ENCODE peak calls at places on chromosomes 12 and 14, in six cellular contexts. Y is H1, L is fibroblast of lung, H is IMR-90, F is PC-3, B is mesenchymal stem cell. A is an unnamed sample.

GRCh38 chr12:58537278-58537677 is 383.0 kb downstream of the LRIG3 start:
- DNase-seq in L (peak; percentile 82), F (peak; percentile 66), Y (no peak), B (peak; percentile 72), H (peak; percentile 82), A (no peak)

GRCh38 chr12:4908694-4909396 is 860 bp upstream of the KCNA1 start:
- DNase-seq in L (no peak), F (no peak), H (no peak), Y (peak; percentile 83), B (no peak), A (peak; percentile 97)

GRCh38 chr14:103542545-103543088 is 13.6 kb downstream of the TRMT61A start:
- DNase-seq in Y (peak; percentile 90), F (no peak), H (no peak), L (no peak), B (no peak), A (peak; percentile 97)

GRCh38 chr14:81289516-81289915 is 68.8 kb upstream of the GTF2A1 start:
- DNase-seq in Y (no peak), F (no peak), L (no peak), H (no peak), B (no peak), A (no peak)

GRCh38 chr12:6038160-6038559 is 86.3 kb downstream of the VWF start:
- DNase-seq in B (peak; percentile 62), Y (peak; percentile 72), H (peak; percentile 76), L (peak; percentile 75), F (peak; percentile 79), A (peak; percentile 94)

GRCh38 chr14:101721951-101722661 is 39.4 kb upstream of the PPP2R5C start:
- DNase-seq in L (no peak), Y (no peak), H (no peak), B (peak; percentile 88), F (peak; percentile 89), A (no peak)

GRCh38 chr14:105375635-105376057 is 22.7 kb upstream of the TEX22 start:
- DNase-seq in Y (no peak), B (no peak), H (peak; percentile 9), F (no peak), L (no peak), A (no peak)

GRCh38 chr14:22563987-22564386 is 25.0 kb downstream of the DAD1 start:
- DNase-seq in L (no peak), B (no peak), Y (no peak), F (no peak), H (no peak), A (no peak)

GRCh38 chr12:88691811-88692210 is 111.5 kb upstream of the KITLG start:
- DNase-seq in Y (no peak), L (peak; percentile 52), H (no peak), F (no peak), B (no peak), A (no peak)

GRCh38 chr14:61319086-61319485 is 2.3 kb upstream of the PRKCH start:
- DNase-seq in L (no peak), B (no peak), H (no peak), Y (no peak), F (no peak), A (no peak)

GRCh38 chr12:75724913-75725312 is 213.5 kb upstream of the KRR1 start:
- DNase-seq in H (peak; percentile 92), F (peak; percentile 92), L (peak; percentile 98), B (peak; percentile 92), Y (no peak), A (no peak)

GRCh38 chr14:74275265-74275841 is 27.4 kb downstream of the ABCD4 start:
- DNase-seq in B (peak; percentile 64), L (peak; percentile 65), Y (no peak), F (peak; percentile 19), H (peak; percentile 74), A (no peak)

GRCh38 chr14:35078082-35078481 is 32.0 kb downstream of the FAM177A1 start:
- DNase-seq in B (no peak), F (no peak), L (no peak), H (no peak), Y (no peak), A (no peak)

GRCh38 chr14:85454183-85454813 is 75.6 kb upstream of the FLRT2 start:
- DNase-seq in L (no peak), F (no peak), Y (no peak), B (no peak), H (no peak), A (no peak)

GRCh38 chr14:82694820-82695219 is 1161.2 kb upstream of the SEL1L start:
- DNase-seq in L (no peak), Y (no peak), B (no peak), F (peak; percentile 39), H (no peak), A (no peak)

GRCh38 chr12:113931517-113931916 is 34.6 kb downstream of the RBM19 start:
- DNase-seq in B (no peak), L (no peak), Y (no peak), H (no peak), F (no peak), A (no peak)

GRCh38 chr12:106192659-106193403 is 54.1 kb upstream of the NUAK1 start:
- DNase-seq in Y (no peak), L (no peak), F (no peak), B (no peak), H (no peak), A (no peak)

GRCh38 chr14:76985540-76986260 is 42.8 kb downstream of the IRF2BPL start:
- DNase-seq in B (peak; percentile 44), F (no peak), Y (peak; percentile 47), H (peak; percentile 34), L (no peak), A (peak; percentile 65)

GRCh38 chr14:66746316-66747006 is 238.5 kb downstream of the GPHN start:
- DNase-seq in H (peak; percentile 58), L (peak; percentile 71), F (peak; percentile 71), Y (no peak), B (peak; percentile 50), A (peak; percentile 39)

GRCh38 chr14:49957089-49957852 is 64.4 kb downstream of the ARF6 start:
- DNase-seq in B (no peak), F (no peak), L (no peak), Y (no peak), H (no peak), A (no peak)

GRCh38 chr14:52063107-52063506 is 5.8 kb downstream of the NID2 start:
- DNase-seq in B (no peak), Y (no peak), L (no peak), F (no peak), H (peak; percentile 37), A (no peak)

GRCh38 chr12:103806807-103807206 is 34.2 kb downstream of the NT5DC3 start:
- DNase-seq in Y (no peak), B (no peak), H (no peak), F (no peak), L (peak; percentile 51), A (no peak)

GRCh38 chr12:94761559-94761958 is 111.2 kb upstream of the TMCC3 start:
- DNase-seq in F (peak; percentile 96), H (peak; percentile 88), L (peak; percentile 88), B (peak; percentile 94), Y (no peak), A (no peak)

GRCh38 chr12:109880938-109881337 is 597 bp upstream of the GLTP start:
- DNase-seq in F (peak; percentile 30), H (no peak), Y (no peak), B (no peak), L (no peak), A (peak; percentile 28)

GRCh38 chr14:92348154-92348553 is 25.2 kb downstream of the SLC24A4 start:
- DNase-seq in L (no peak), Y (no peak), F (peak; percentile 95), B (no peak), H (no peak), A (no peak)

GRCh38 chr12:19694627-19695026 is 255.3 kb downstream of the AEBP2 start:
- DNase-seq in L (peak; percentile 55), B (peak; percentile 68), Y (no peak), F (no peak), H (peak; percentile 36), A (no peak)

GRCh38 chr14:24181251-24182077 is 7.2 kb downstream of the IPO4 start:
- DNase-seq in F (no peak), Y (no peak), L (no peak), B (no peak), H (no peak), A (no peak)

GRCh38 chr12:109723311-109723791 is 9.7 kb downstream of the FAM222A start:
- DNase-seq in H (no peak), B (no peak), F (no peak), L (no peak), Y (no peak), A (no peak)

GRCh38 chr14:51977075-51977474 is 12.3 kb upstream of the RTRAF start:
- DNase-seq in Y (no peak), H (peak; percentile 51), B (peak; percentile 31), F (no peak), L (no peak), A (no peak)

GRCh38 chr12:9757433-9758025 is 3.2 kb downstream of the CD69 start:
- DNase-seq in L (no peak), B (no peak), Y (no peak), H (no peak), F (no peak), A (no peak)
- H3K4me2 ChIP-seq in L (no peak overlapping the region), B (no peak overlapping the region), Y (no peak overlapping the region), H (no peak overlapping the region), F (no peak overlapping the region), A (no peak overlapping the region)

DNA sequence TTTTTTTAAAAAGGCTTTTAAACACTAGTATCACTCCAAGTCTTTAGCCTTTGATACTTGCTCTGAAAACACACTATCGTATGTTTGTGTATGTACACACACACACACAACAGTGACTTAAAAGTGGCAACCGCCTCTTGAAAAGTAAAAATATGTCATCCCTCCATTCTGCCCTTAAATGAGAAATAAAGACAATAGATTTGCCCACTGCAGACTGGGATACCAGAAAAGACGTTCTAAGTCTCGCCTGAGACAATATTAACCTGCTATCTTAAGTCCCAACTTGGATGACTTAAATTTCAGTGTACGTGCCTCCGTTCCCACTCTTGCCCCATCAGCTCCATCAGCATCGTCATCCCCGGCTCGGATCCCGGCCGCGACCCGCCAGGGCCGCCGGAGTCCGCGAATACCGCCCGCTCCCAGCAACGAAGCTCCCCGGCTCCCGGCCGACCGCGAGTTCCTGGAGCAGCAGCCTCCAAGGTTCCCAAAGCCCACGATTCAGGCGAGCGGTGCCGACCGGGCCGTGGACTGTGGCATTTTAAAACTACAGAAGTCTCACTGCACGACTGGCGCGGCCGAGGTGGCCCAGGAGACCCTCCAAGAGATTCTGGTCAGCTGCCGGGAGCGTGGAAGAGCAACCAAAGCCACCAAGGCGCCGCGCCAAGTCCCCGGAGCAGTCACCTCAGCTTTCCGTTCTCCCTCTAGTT is 2.8 kb upstream of the ARID2 start:
- DNase-seq in H (peak; percentile 21), B (peak; percentile 59), F (peak; percentile 39), Y (peak; percentile 61), L (peak; percentile 33), A (peak; percentile 59)
- H2AFZ ChIP-seq in H (peak overlapping the region; percentile 91), B (peak overlapping the region; percentile 88), F (peak overlapping the region; percentile 91), Y (peak overlapping the region; percentile 18), L (peak overlapping the region; percentile 90), A (peak overlapping the region; percentile 89)

GRCh38 chr12:78321696-78322095 is 491.0 kb downstream of the NAV3 start:
- DNase-seq in Y (no peak), L (no peak), B (no peak), F (no peak), H (no peak), A (no peak)
- H3K4me2 ChIP-seq in Y (no peak overlapping the region), L (no peak overlapping the region), B (no peak overlapping the region), F (no peak overlapping the region), H (no peak overlapping the region), A (no peak overlapping the region)

DNA sequence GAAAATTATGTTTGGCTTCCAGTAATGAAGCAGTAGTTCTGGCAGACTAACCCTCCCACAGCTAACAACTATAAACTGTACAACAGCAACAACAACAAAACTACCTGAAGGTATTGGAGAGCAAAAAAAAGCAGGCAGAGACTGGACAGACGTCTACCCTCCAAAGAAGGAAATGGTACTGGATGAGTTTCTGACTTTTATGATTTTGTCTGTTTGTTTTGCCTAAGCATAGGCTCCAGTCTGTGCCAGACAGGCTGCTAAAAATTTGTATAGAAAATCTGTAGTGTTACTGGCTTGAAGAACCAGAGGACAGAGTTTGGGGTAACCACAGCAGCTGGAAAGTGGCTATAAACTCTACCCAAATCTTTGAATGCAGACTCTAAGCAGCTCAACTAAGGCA is 131.3 kb downstream of the SLC25A47 start:
- DNase-seq in H (no peak), Y (no peak), B (no peak), L (no peak), F (no peak), A (no peak)
- H2AFZ ChIP-seq in H (no peak overlapping the region), Y (no peak overlapping the region), B (no peak overlapping the region), L (no peak overlapping the region), F (no peak overlapping the region), A (no peak overlapping the region)

A was measured in neural progenitor cell.